ENCODE peak calls at places on chromosome 6, in four cellular contexts. One of them, this sample, is unnamed.

GRCh38 chr6:38262609-38263008 is 377.1 kb downstream of the BTBD9 start:
- DNase-seq in activated CD4-positive, alpha-beta T cell treated with anti-CD3 and anti-CD28 coated beads for 48 hours: no peak
- DNase-seq in CD8-positive, alpha-beta T cell: no peak
- DNase-seq in Peyer's patch: no peak
- DNase-seq in this sample: no peak

GRCh38 chr6:127606131-127606562 is 29.2 kb downstream of the C6orf58 start:
- DNase-seq in activated CD4-positive, alpha-beta T cell treated with anti-CD3 and anti-CD28 coated beads for 48 hours: no peak
- DNase-seq in Peyer's patch: no peak
- DNase-seq in CD8-positive, alpha-beta T cell: no peak
- DNase-seq in this sample: peak

GRCh38 chr6:44064089-44064947 is 62.9 kb downstream of the MRPL14 start:
- DNase-seq in CD8-positive, alpha-beta T cell: no peak
- DNase-seq in Peyer's patch: no peak
- DNase-seq in activated CD4-positive, alpha-beta T cell treated with anti-CD3 and anti-CD28 coated beads for 48 hours: peak
- DNase-seq in this sample: peak

GRCh38 chr6:26550250-26550993 is 12.3 kb downstream of the HMGN4 start:
- DNase-seq in CD8-positive, alpha-beta T cell: peak
- DNase-seq in Peyer's patch: peak
- DNase-seq in activated CD4-positive, alpha-beta T cell treated with anti-CD3 and anti-CD28 coated beads for 48 hours: peak
- DNase-seq in this sample: peak

GRCh38 chr6:158488065-158488464 is 71.8 kb upstream of the TMEM181 start:
- DNase-seq in CD8-positive, alpha-beta T cell: no peak
- DNase-seq in activated CD4-positive, alpha-beta T cell treated with anti-CD3 and anti-CD28 coated beads for 48 hours: peak
- DNase-seq in Peyer's patch: no peak
- DNase-seq in this sample: no peak

GRCh38 chr6:35065441-35065800 is 75.7 kb downstream of the TCP11 start:
- DNase-seq in activated CD4-positive, alpha-beta T cell treated with anti-CD3 and anti-CD28 coated beads for 48 hours: no peak
- DNase-seq in CD8-positive, alpha-beta T cell: no peak
- DNase-seq in Peyer's patch: no peak
- DNase-seq in this sample: no peak

GRCh38 chr6:14354919-14355572 is 237.5 kb downstream of the CD83 start:
- DNase-seq in CD8-positive, alpha-beta T cell: no peak
- DNase-seq in Peyer's patch: no peak
- DNase-seq in activated CD4-positive, alpha-beta T cell treated with anti-CD3 and anti-CD28 coated beads for 48 hours: peak
- DNase-seq in this sample: no peak

GRCh38 chr6:142521791-142522190 is 220.0 kb downstream of the ADGRG6 start:
- DNase-seq in activated CD4-positive, alpha-beta T cell treated with anti-CD3 and anti-CD28 coated beads for 48 hours: no peak
- DNase-seq in CD8-positive, alpha-beta T cell: no peak
- DNase-seq in Peyer's patch: no peak
- DNase-seq in this sample: no peak

GRCh38 chr6:157240059-157240959 is 83.0 kb downstream of the TMEM242 start:
- DNase-seq in CD8-positive, alpha-beta T cell: no peak
- DNase-seq in Peyer's patch: peak
- DNase-seq in activated CD4-positive, alpha-beta T cell treated with anti-CD3 and anti-CD28 coated beads for 48 hours: no peak
- DNase-seq in this sample: peak

GRCh38 chr6:140174509-140174908 is 800.1 kb upstream of the CITED2 start:
- DNase-seq in activated CD4-positive, alpha-beta T cell treated with anti-CD3 and anti-CD28 coated beads for 48 hours: no peak
- DNase-seq in CD8-positive, alpha-beta T cell: no peak
- DNase-seq in Peyer's patch: no peak
- DNase-seq in this sample: no peak

GRCh38 chr6:24933266-24933665 is 2.5 kb downstream of the RIPOR2 start:
- DNase-seq in CD8-positive, alpha-beta T cell: no peak
- DNase-seq in Peyer's patch: no peak
- DNase-seq in activated CD4-positive, alpha-beta T cell treated with anti-CD3 and anti-CD28 coated beads for 48 hours: no peak
- DNase-seq in this sample: no peak

GRCh38 chr6:169592558-169592957 is 109.3 kb downstream of the WDR27 start:
- DNase-seq in CD8-positive, alpha-beta T cell: no peak
- DNase-seq in activated CD4-positive, alpha-beta T cell treated with anti-CD3 and anti-CD28 coated beads for 48 hours: no peak
- DNase-seq in Peyer's patch: no peak
- DNase-seq in this sample: no peak

GRCh38 chr6:121848523-121849255 is 413.2 kb downstream of the GJA1 start:
- DNase-seq in Peyer's patch: no peak
- DNase-seq in CD8-positive, alpha-beta T cell: no peak
- DNase-seq in activated CD4-positive, alpha-beta T cell treated with anti-CD3 and anti-CD28 coated beads for 48 hours: no peak
- DNase-seq in this sample: no peak

GRCh38 chr6:3345836-3346235 is 87.1 kb downstream of the PSMG4 start:
- DNase-seq in Peyer's patch: no peak
- DNase-seq in CD8-positive, alpha-beta T cell: no peak
- DNase-seq in activated CD4-positive, alpha-beta T cell treated with anti-CD3 and anti-CD28 coated beads for 48 hours: no peak
- DNase-seq in this sample: no peak

GRCh38 chr6:136901212-136901784 is 20.8 kb upstream of the SLC35D3 start:
- DNase-seq in CD8-positive, alpha-beta T cell: no peak
- DNase-seq in activated CD4-positive, alpha-beta T cell treated with anti-CD3 and anti-CD28 coated beads for 48 hours: no peak
- DNase-seq in Peyer's patch: no peak
- DNase-seq in this sample: no peak

GRCh38 chr6:82248233-82248735 is 740 bp upstream of the IBTK start:
- DNase-seq in CD8-positive, alpha-beta T cell: no peak
- DNase-seq in Peyer's patch: no peak
- DNase-seq in activated CD4-positive, alpha-beta T cell treated with anti-CD3 and anti-CD28 coated beads for 48 hours: peak
- DNase-seq in this sample: no peak

GRCh38 chr6:134437376-134437775 is 119.5 kb upstream of the SGK1 start:
- DNase-seq in activated CD4-positive, alpha-beta T cell treated with anti-CD3 and anti-CD28 coated beads for 48 hours: peak
- DNase-seq in CD8-positive, alpha-beta T cell: no peak
- DNase-seq in Peyer's patch: no peak
- DNase-seq in this sample: no peak

GRCh38 chr6:101400341-101400740 is 6.8 kb downstream of the GRIK2 start:
- DNase-seq in Peyer's patch: no peak
- DNase-seq in activated CD4-positive, alpha-beta T cell treated with anti-CD3 and anti-CD28 coated beads for 48 hours: no peak
- DNase-seq in CD8-positive, alpha-beta T cell: no peak
- DNase-seq in this sample: no peak

GRCh38 chr6:42896178-42896719 is 16.8 kb downstream of the RPL7L1 start:
- DNase-seq in Peyer's patch: no peak
- DNase-seq in CD8-positive, alpha-beta T cell: no peak
- DNase-seq in activated CD4-positive, alpha-beta T cell treated with anti-CD3 and anti-CD28 coated beads for 48 hours: no peak
- DNase-seq in this sample: no peak

GRCh38 chr6:3457710-3458605 is 1.1 kb upstream of the SLC22A23 start:
- DNase-seq in CD8-positive, alpha-beta T cell: no peak
- DNase-seq in activated CD4-positive, alpha-beta T cell treated with anti-CD3 and anti-CD28 coated beads for 48 hours: peak
- DNase-seq in Peyer's patch: peak
- DNase-seq in this sample: peak

GRCh38 chr6:6591778-6592388 is 3.4 kb downstream of the LY86 start:
- DNase-seq in Peyer's patch: no peak
- DNase-seq in activated CD4-positive, alpha-beta T cell treated with anti-CD3 and anti-CD28 coated beads for 48 hours: no peak
- DNase-seq in CD8-positive, alpha-beta T cell: no peak
- DNase-seq in this sample: no peak

GRCh38 chr6:138507977-138508675 is 8.8 kb upstream of the NHSL1 start:
- DNase-seq in Peyer's patch: peak
- DNase-seq in CD8-positive, alpha-beta T cell: no peak
- DNase-seq in activated CD4-positive, alpha-beta T cell treated with anti-CD3 and anti-CD28 coated beads for 48 hours: no peak
- DNase-seq in this sample: no peak

GRCh38 chr6:130843575-130844320 is 16.5 kb downstream of the SMLR1 start:
- DNase-seq in activated CD4-positive, alpha-beta T cell treated with anti-CD3 and anti-CD28 coated beads for 48 hours: no peak
- DNase-seq in Peyer's patch: no peak
- DNase-seq in CD8-positive, alpha-beta T cell: no peak
- DNase-seq in this sample: no peak

GRCh38 chr6:84358581-84358980 is 131.1 kb upstream of the CEP162 start:
- DNase-seq in activated CD4-positive, alpha-beta T cell treated with anti-CD3 and anti-CD28 coated beads for 48 hours: no peak
- DNase-seq in Peyer's patch: no peak
- DNase-seq in CD8-positive, alpha-beta T cell: no peak
- DNase-seq in this sample: no peak

GRCh38 chr6:53128842-53129241 is 19.8 kb downstream of the GCM1 start:
- DNase-seq in CD8-positive, alpha-beta T cell: no peak
- DNase-seq in activated CD4-positive, alpha-beta T cell treated with anti-CD3 and anti-CD28 coated beads for 48 hours: no peak
- DNase-seq in Peyer's patch: no peak
- DNase-seq in this sample: no peak

GRCh38 chr6:28205879-28206278 is 19.2 kb upstream of the ZSCAN9 start:
- DNase-seq in Peyer's patch: no peak
- DNase-seq in activated CD4-positive, alpha-beta T cell treated with anti-CD3 and anti-CD28 coated beads for 48 hours: no peak
- DNase-seq in CD8-positive, alpha-beta T cell: no peak
- DNase-seq in this sample: no peak

GRCh38 chr6:157990321-157991066 is 8.8 kb downstream of the SYNJ2 start:
- DNase-seq in CD8-positive, alpha-beta T cell: no peak
- DNase-seq in Peyer's patch: no peak
- DNase-seq in activated CD4-positive, alpha-beta T cell treated with anti-CD3 and anti-CD28 coated beads for 48 hours: peak
- DNase-seq in this sample: peak

GRCh38 chr6:130129781-130130246 is 92.9 kb downstream of the SAMD3 start:
- DNase-seq in activated CD4-positive, alpha-beta T cell treated with anti-CD3 and anti-CD28 coated beads for 48 hours: no peak
- DNase-seq in Peyer's patch: no peak
- DNase-seq in CD8-positive, alpha-beta T cell: no peak
- DNase-seq in this sample: no peak

GRCh38 chr6:47407295-47408281 is 70.0 kb upstream of the CD2AP start:
- DNase-seq in Peyer's patch: no peak
- DNase-seq in CD8-positive, alpha-beta T cell: no peak
- DNase-seq in activated CD4-positive, alpha-beta T cell treated with anti-CD3 and anti-CD28 coated beads for 48 hours: no peak
- DNase-seq in this sample: no peak

GRCh38 chr6:31008165-31008564 is 2.1 kb upstream of the MUC22 start:
- DNase-seq in CD8-positive, alpha-beta T cell: no peak
- DNase-seq in activated CD4-positive, alpha-beta T cell treated with anti-CD3 and anti-CD28 coated beads for 48 hours: no peak
- DNase-seq in Peyer's patch: no peak
- DNase-seq in this sample: no peak

GRCh38 chr6:2127484-2127911 is 117.9 kb downstream of the GMDS start:
- DNase-seq in Peyer's patch: no peak
- DNase-seq in activated CD4-positive, alpha-beta T cell treated with anti-CD3 and anti-CD28 coated beads for 48 hours: peak
- DNase-seq in CD8-positive, alpha-beta T cell: peak
- DNase-seq in this sample: no peak

This sample was measured in ELF-1.